ENCODE peak calls at places on chromosomes 7 and 10, in four cellular contexts. One of them, this sample, is unnamed. For H3K4me1, the result is how much of the 10 kb centered on the place peaks cover.

GRCh38 chr10:93431361-93431760 is 50.8 kb downstream of the MYOF start:
- DNase-seq in K562: no peak
- DNase-seq in HCT116: no peak
- DNase-seq in HepG2: no peak
- DNase-seq in this sample: no peak

GRCh38 chr7:12716134-12716667 is 28.8 kb downstream of the ARL4A start:
- DNase-seq in K562: no peak
- DNase-seq in HCT116: no peak
- DNase-seq in HepG2: no peak
- DNase-seq in this sample: no peak

GRCh38 chr10:133107442-133107841 is 19.7 kb downstream of the ADGRA1 start:
- DNase-seq in K562: no peak
- DNase-seq in HepG2: no peak
- DNase-seq in HCT116: no peak
- DNase-seq in this sample: no peak

GRCh38 chr7:130352335-130353074 is 7.9 kb downstream of the CPA5 start:
- DNase-seq in K562: no peak
- DNase-seq in HCT116: no peak
- DNase-seq in HepG2: no peak
- DNase-seq in this sample: no peak

GRCh38 chr10:101131962-101132635 is 999 bp downstream of the TLX1 start:
- DNase-seq in HepG2: no peak
- DNase-seq in HCT116: no peak
- DNase-seq in K562: no peak
- DNase-seq in this sample: no peak

GRCh38 chr10:97676770-97677581 is 10.1 kb downstream of the AVPI1 start:
- DNase-seq in K562: peak
- DNase-seq in HepG2: peak
- DNase-seq in HCT116: no peak
- DNase-seq in this sample: peak

GRCh38 chr10:95693331-95693667 is 428 bp downstream of the TCTN3 start:
- DNase-seq in K562: no peak
- DNase-seq in HCT116: no peak
- DNase-seq in HepG2: no peak
- DNase-seq in this sample: no peak

GRCh38 chr10:20415684-20416083 is 481.4 kb downstream of the NEBL start:
- DNase-seq in HCT116: no peak
- DNase-seq in HepG2: no peak
- DNase-seq in K562: no peak
- DNase-seq in this sample: no peak

GRCh38 chr10:21891439-21891838 is 112.1 kb downstream of the DNAJC1 start:
- DNase-seq in HCT116: no peak
- DNase-seq in HepG2: no peak
- DNase-seq in K562: no peak
- DNase-seq in this sample: no peak

GRCh38 chr10:58237014-58237830 is 30.5 kb downstream of the IPMK start:
- DNase-seq in HCT116: peak
- DNase-seq in HepG2: peak
- DNase-seq in K562: no peak
- DNase-seq in this sample: peak

GRCh38 chr10:88082806-88083596 is 219.6 kb downstream of the PTEN start:
- DNase-seq in K562: no peak
- DNase-seq in HepG2: no peak
- DNase-seq in HCT116: no peak
- DNase-seq in this sample: no peak

GRCh38 chr10:29807407-29807806 is 172.6 kb upstream of the SVIL start:
- DNase-seq in K562: no peak
- DNase-seq in HCT116: no peak
- DNase-seq in HepG2: no peak
- DNase-seq in this sample: peak

GRCh38 chr10:12499587-12499986 is 150.2 kb downstream of the CAMK1D start:
- DNase-seq in K562: no peak
- DNase-seq in HCT116: no peak
- DNase-seq in HepG2: no peak
- DNase-seq in this sample: no peak

GRCh38 chr10:60162631-60163030 is 227.0 kb downstream of the ANK3 start:
- DNase-seq in K562: no peak
- DNase-seq in HCT116: no peak
- DNase-seq in HepG2: no peak
- DNase-seq in this sample: no peak

GRCh38 chr10:123999956-124000615 is 93.3 kb downstream of the CHST15 start:
- DNase-seq in K562: no peak
- DNase-seq in HCT116: no peak
- DNase-seq in HepG2: no peak
- DNase-seq in this sample: no peak

GRCh38 chr10:76205361-76205760 is 773.9 kb downstream of the LRMDA start:
- DNase-seq in K562: no peak
- DNase-seq in HepG2: no peak
- DNase-seq in HCT116: no peak
- DNase-seq in this sample: no peak

GRCh38 chr10:130234171-130234965 is 98.2 kb downstream of the GLRX3 start:
- DNase-seq in HepG2: no peak
- DNase-seq in HCT116: no peak
- DNase-seq in K562: no peak
- DNase-seq in this sample: no peak

GRCh38 chr7:78226059-78226658 is 427.6 kb downstream of the PHTF2 start:
- DNase-seq in HCT116: peak
- DNase-seq in HepG2: peak
- DNase-seq in K562: peak
- DNase-seq in this sample: peak

GRCh38 chr10:76558996-76559888 is 1078.4 kb downstream of the KCNMA1 start:
- DNase-seq in K562: no peak
- DNase-seq in HepG2: no peak
- DNase-seq in HCT116: no peak
- DNase-seq in this sample: no peak

GRCh38 chr10:5292196-5292735 is 72.5 kb upstream of the UCN3 start:
- DNase-seq in HepG2: no peak
- DNase-seq in HCT116: no peak
- DNase-seq in K562: no peak
- DNase-seq in this sample: no peak

GRCh38 chr10:58362026-58362799 is 23.0 kb upstream of the TFAM start:
- DNase-seq in K562: no peak
- DNase-seq in HCT116: no peak
- DNase-seq in HepG2: no peak
- DNase-seq in this sample: no peak

DNA sequence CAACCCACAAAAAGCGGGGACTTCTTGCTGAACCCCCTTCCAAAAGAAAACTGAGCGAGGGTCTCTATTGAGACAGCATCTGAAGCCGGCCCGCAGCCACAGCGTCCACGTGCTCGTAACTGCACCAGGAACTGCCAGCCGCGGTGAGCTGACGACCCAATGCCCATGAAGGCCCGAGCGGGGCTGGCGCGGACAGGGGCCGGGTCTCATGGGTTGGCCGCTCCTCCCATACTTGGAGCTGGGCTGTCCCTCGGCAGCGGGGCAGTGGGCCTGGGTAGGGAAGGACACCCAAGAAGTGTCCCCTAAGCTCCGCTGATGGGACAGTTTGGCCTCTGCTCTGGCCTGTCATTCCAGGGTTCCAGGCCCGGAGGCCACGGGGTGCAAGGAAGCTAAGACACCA is 22.3 kb downstream of the CYP2W1 start:
- DNase-seq in HepG2: no peak
- DNase-seq in K562: no peak
- DNase-seq in HCT116: no peak
- DNase-seq in this sample: no peak
- H3K4me1 ChIP-seq in HepG2: under half
- H3K4me1 ChIP-seq in K562: under half
- H3K4me1 ChIP-seq in HCT116: under half
- H3K4me1 ChIP-seq in this sample: under half

DNA sequence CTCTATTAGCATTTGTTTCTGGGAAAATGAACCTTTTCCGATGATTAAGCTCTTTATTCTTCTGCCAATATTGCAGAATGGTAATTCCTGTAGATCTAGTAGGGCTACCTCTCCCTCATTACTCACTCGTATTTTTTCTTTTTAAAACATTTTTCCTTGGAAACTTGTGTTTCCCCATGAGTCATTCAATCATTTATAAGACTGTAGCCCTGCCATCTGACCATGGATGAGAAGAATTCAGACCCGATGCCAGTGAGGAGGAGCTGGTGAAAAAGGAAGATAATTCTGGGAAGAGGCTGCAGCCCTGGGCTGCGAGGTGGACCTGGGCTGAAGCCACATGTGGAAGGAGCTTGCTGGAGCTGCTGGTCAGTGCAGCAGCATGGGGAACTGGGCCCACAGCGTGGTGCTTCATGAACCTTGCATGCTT is 242.8 kb downstream of the KLF6 start:
- DNase-seq in HCT116: no peak
- DNase-seq in HepG2: no peak
- DNase-seq in K562: no peak
- DNase-seq in this sample: no peak
- TF ChIP-seq TCF7L2 in HCT116: no peak
- TF ChIP-seq TCF7L2 in HepG2: no peak
- TF ChIP-seq TCF7L2 in K562: no peak
- TF ChIP-seq TCF7L2 in this sample: no peak

GRCh38 chr7:44042221-44042620 is 2.3 kb upstream of the DBNL start:
- DNase-seq in K562: no peak
- DNase-seq in HepG2: no peak
- DNase-seq in HCT116: no peak
- DNase-seq in this sample: no peak

GRCh38 chr7:44043902-44044301 is 600 bp upstream of the DBNL start:
- DNase-seq in K562: no peak
- DNase-seq in HCT116: no peak
- DNase-seq in HepG2: no peak
- DNase-seq in this sample: no peak

GRCh38 chr7:44046321-44047061 is 2.0 kb downstream of the DBNL start:
- DNase-seq in HepG2: no peak
- DNase-seq in K562: peak
- DNase-seq in HCT116: no peak
- DNase-seq in this sample: no peak

GRCh38 chr7:44045226-44046014 is 918 bp downstream of the DBNL start:
- DNase-seq in HCT116: no peak
- DNase-seq in K562: peak
- DNase-seq in HepG2: no peak
- DNase-seq in this sample: no peak

DNA sequence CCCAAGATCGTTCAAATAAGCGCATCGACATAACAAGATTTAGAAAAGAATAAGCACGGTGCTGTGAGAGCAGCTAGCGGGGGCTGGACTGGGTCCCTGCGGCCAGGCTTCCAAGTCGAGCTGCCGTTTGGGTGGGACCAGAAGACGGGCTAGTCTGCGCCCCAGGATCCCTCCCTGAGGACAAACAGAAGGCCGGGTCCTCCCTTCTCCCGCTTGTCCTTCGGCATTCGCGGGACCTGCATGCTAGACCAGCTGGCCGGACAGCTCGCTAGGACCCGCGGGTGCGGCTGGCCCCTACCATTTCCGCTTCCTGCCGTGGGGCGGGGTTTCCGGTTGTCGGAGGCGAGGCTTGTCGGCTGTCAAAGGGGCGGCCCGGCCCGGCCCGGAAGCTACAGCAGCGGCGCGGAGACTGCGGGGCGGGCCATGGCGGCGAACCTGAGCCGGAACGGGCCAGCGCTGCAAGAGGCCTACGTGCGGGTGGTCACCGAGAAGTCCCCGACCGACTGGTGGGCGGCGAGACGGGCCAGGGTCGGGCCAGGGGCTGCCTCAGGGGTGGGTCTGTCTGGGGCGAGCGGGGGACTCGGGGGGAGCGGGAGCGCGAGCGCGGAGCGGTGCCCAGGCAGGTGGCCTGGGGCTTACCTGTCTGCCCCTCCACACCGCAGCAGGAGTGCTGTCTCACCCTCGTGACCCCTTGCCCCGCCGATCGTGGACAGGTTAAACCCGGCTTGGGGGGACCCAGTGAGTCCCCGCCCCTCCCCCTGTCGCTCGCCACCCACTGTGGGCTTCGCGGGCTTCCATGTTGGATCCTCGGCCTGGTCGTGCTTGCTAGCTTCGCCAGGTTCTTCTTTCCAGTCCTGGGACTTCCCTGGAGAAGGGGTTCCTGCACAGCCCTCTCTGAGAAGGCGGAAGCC is at the start of gene DBNL:
- DNase-seq in K562: peak
- DNase-seq in HCT116: peak
- DNase-seq in HepG2: peak
- DNase-seq in this sample: peak
- H3K4me1 ChIP-seq in K562: under half
- H3K4me1 ChIP-seq in HCT116: under half
- H3K4me1 ChIP-seq in HepG2: under half
- H3K4me1 ChIP-seq in this sample: under half

GRCh38 chr7:33128990-33129805 is at the start of gene BBS9:
- DNase-seq in K562: peak
- DNase-seq in HepG2: peak
- DNase-seq in HCT116: peak
- DNase-seq in this sample: peak
- TF ChIP-seq TCF7L2 in K562: no peak
- TF ChIP-seq TCF7L2 in HepG2: no peak
- TF ChIP-seq TCF7L2 in HCT116: peak
- TF ChIP-seq TCF7L2 in this sample: peak

DNA sequence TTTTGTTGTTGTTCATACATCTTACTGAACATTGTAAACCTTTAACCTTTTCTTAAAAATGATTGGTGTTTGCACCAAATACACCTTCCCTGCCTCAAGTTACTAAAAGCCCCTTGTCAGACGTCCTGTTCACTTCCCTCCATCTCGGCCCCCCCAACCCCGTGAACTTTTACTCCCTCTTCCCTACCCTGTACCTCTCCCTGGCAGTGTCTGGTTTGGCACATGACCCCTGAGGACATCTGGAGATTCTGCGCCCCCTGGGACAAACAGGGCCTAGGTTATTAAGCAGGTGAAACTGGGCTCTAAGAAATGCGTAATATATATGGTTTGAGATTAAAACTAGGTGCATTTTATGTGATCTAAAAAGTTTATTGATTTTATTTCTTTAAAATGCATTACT is 1.4 kb downstream of the PPP2R2D start:
- DNase-seq in K562: no peak
- DNase-seq in HCT116: no peak
- DNase-seq in HepG2: no peak
- DNase-seq in this sample: no peak
- H3K4me1 ChIP-seq in K562: under half
- H3K4me1 ChIP-seq in HCT116: under half
- H3K4me1 ChIP-seq in HepG2: half or more
- H3K4me1 ChIP-seq in this sample: under half

GRCh38 chr7:134827436-134827835 is 48.0 kb downstream of the CALD1 start:
- DNase-seq in K562: no peak
- DNase-seq in HepG2: no peak
- DNase-seq in HCT116: no peak
- DNase-seq in this sample: no peak

GRCh38 chr7:134827889-134828288 is 48.5 kb downstream of the CALD1 start:
- DNase-seq in HCT116: no peak
- DNase-seq in HepG2: no peak
- DNase-seq in K562: no peak
- DNase-seq in this sample: no peak

GRCh38 chr7:134823400-134823799 is 44.0 kb downstream of the CALD1 start:
- DNase-seq in K562: no peak
- DNase-seq in HCT116: no peak
- DNase-seq in HepG2: no peak
- DNase-seq in this sample: no peak

GRCh38 chr7:134828361-134828760 is 48.9 kb downstream of the CALD1 start:
- DNase-seq in HCT116: no peak
- DNase-seq in HepG2: no peak
- DNase-seq in K562: no peak
- DNase-seq in this sample: no peak

GRCh38 chr7:134826105-134826504 is 46.7 kb downstream of the CALD1 start:
- DNase-seq in HCT116: no peak
- DNase-seq in K562: no peak
- DNase-seq in HepG2: no peak
- DNase-seq in this sample: no peak
- TF ChIP-seq TCF7L2 in HCT116: no peak
- TF ChIP-seq TCF7L2 in K562: no peak
- TF ChIP-seq TCF7L2 in HepG2: no peak
- TF ChIP-seq TCF7L2 in this sample: no peak

This sample was measured in Panc1.